ENCODE peak calls at places on chromosomes 6 and 20, in seven cellular contexts. N is prostate gland, R is fibroblast of villous mesenchyme, W is left ventricle myocardium inferior, Q is colonic mucosa, D is stomach, A is fibroblast of mammary gland. L is an unnamed sample.

GRCh38 chr6:108737594-108738546 is 110.4 kb upstream of the ARMC2 start:
- DNase-seq in N (no peak), R (peak), W (no peak), Q (no peak), D (peak), A (peak), L (no peak)

GRCh38 chr20:53581444-53582311 is 12.0 kb downstream of the ZNF217 start:
- DNase-seq in N (no peak), R (no peak), W (no peak), Q (no peak), D (peak), A (no peak), L (no peak)

GRCh38 chr6:41739041-41739440 is 3.6 kb upstream of the TFEB start:
- DNase-seq in N (no peak), R (no peak), W (no peak), Q (no peak), D (peak), A (no peak), L (no peak)

GRCh38 chr20:25233016-25233772 is 14.7 kb upstream of the PYGB start:
- DNase-seq in N (peak), R (peak), W (peak), Q (peak), D (peak), A (peak), L (peak)

GRCh38 chr20:53598140-53599038 is 4.8 kb upstream of the ZNF217 start:
- DNase-seq in N (no peak), R (no peak), W (no peak), Q (peak), D (peak), A (no peak), L (no peak)

GRCh38 chr6:108914235-108915022 is 66.2 kb downstream of the ARMC2 start:
- DNase-seq in N (no peak), R (peak), W (no peak), Q (no peak), D (no peak), A (peak), L (no peak)

GRCh38 chr6:143743256-143744166 is 65.7 kb downstream of the PHACTR2 start:
- DNase-seq in N (peak), R (peak), W (peak), Q (peak), D (no peak), A (no peak), L (no peak)

GRCh38 chr20:62365814-62366369 is 1.2 kb downstream of the LAMA5 start:
- DNase-seq in N (peak), R (no peak), W (peak), Q (no peak), D (no peak), A (no peak), L (no peak)

GRCh38 chr20:51028616-51029263 is 5.8 kb upstream of the KCNG1 start:
- DNase-seq in N (no peak), R (no peak), W (no peak), Q (no peak), D (no peak), A (no peak), L (no peak)

GRCh38 chr6:38012573-38012972 is 193.0 kb downstream of the ZFAND3 start:
- DNase-seq in N (no peak), R (peak), W (no peak), Q (no peak), D (no peak), A (peak), L (no peak)

GRCh38 chr6:7311920-7312615 is 931 bp downstream of the SSR1 start:
- DNase-seq in N (no peak), R (peak), W (no peak), Q (no peak), D (no peak), A (peak), L (no peak)

GRCh38 chr6:122622404-122622938 is 12.3 kb downstream of the PKIB start:
- DNase-seq in N (no peak), R (no peak), W (no peak), Q (no peak), D (peak), A (no peak), L (no peak)

GRCh38 chr20:60512436-60512835 is 554.2 kb downstream of the CDH26 start:
- DNase-seq in N (no peak), R (peak), W (no peak), Q (no peak), D (no peak), A (peak), L (no peak)

GRCh38 chr20:56867128-56867527 is 238.0 kb downstream of the TFAP2C start:
- DNase-seq in N (no peak), R (no peak), W (no peak), Q (no peak), D (no peak), A (no peak), L (no peak)

GRCh38 chr6:158381214-158381613 is 68.9 kb downstream of the TULP4 start:
- DNase-seq in N (no peak), R (peak), W (no peak), Q (no peak), D (no peak), A (peak), L (no peak)

GRCh38 chr6:158142789-158143188 is 25.3 kb downstream of the SERAC1 start:
- DNase-seq in N (peak), R (peak), W (no peak), Q (no peak), D (peak), A (peak), L (peak)

GRCh38 chr6:53795702-53796450 is 1.1 kb downstream of the LRRC1 start:
- DNase-seq in N (peak), R (peak), W (peak), Q (peak), D (peak), A (no peak), L (no peak)

GRCh38 chr20:10984294-10984693 is 310.5 kb upstream of the JAG1 start:
- DNase-seq in N (no peak), R (no peak), W (no peak), Q (peak), D (no peak), A (no peak), L (no peak)

GRCh38 chr6:159919011-159919511 is 28.3 kb downstream of the MAS1 start:
- DNase-seq in N (no peak), R (peak), W (no peak), Q (no peak), D (no peak), A (peak), L (no peak)

GRCh38 chr6:56693246-56693607 is 50.5 kb upstream of the DST start:
- DNase-seq in N (peak), R (peak), W (peak), Q (peak), D (peak), A (peak), L (peak)

GRCh38 chr6:56689663-56690062 is 47.0 kb upstream of the DST start:
- DNase-seq in N (no peak), R (no peak), W (no peak), Q (no peak), D (no peak), A (no peak), L (no peak)

GRCh38 chr6:56692586-56693245 is 50.0 kb upstream of the DST start:
- DNase-seq in N (no peak), R (peak), W (no peak), Q (no peak), D (no peak), A (peak), L (no peak)

GRCh38 chr6:56690519-56691200 is 48.0 kb upstream of the DST start:
- DNase-seq in N (no peak), R (peak), W (no peak), Q (no peak), D (no peak), A (peak), L (no peak)

DNA sequence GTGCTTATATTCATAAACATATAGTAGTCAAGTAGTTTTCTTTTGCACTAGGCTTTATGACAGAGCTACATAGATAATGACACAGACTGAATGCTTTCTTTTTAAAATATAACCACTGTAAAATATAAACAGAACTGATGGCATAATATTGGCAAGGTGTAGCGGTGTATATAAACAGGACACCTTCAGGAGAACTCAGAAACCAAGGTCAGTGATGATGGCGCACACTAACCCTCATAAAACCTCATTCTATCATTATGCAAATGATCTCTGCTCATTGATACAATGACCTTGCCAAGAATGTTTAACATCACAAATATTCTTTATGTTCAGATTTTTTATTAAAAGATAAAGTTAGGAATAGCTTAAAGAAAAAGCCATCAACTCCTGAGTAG is 48.5 kb upstream of the DST start:
- DNase-seq in N (no peak), R (no peak), W (no peak), Q (peak), D (no peak), A (no peak), L (no peak)
- H3K4me3 ChIP-seq in N (no peak), R (peak), W (peak), Q (peak), D (no peak), A (no peak), L (no peak)

GRCh38 chr6:91539451-91539850 is 952.6 kb upstream of the MAP3K7 start:
- DNase-seq in N (no peak), R (no peak), W (no peak), Q (no peak), D (no peak), A (no peak), L (no peak)
- TF ChIP-seq CTCF in N (no peak), R (no peak), W (no peak), Q (no peak), D (no peak), A (no peak), L (no peak)

GRCh38 chr6:33847867-33848266 is 44.1 kb upstream of the MLN start:
- DNase-seq in N (no peak), R (no peak), W (no peak), Q (no peak), D (no peak), A (no peak), L (no peak)
- H3K4me3 ChIP-seq in N (no peak), R (no peak), W (no peak), Q (no peak), D (no peak), A (no peak), L (no peak)

DNA sequence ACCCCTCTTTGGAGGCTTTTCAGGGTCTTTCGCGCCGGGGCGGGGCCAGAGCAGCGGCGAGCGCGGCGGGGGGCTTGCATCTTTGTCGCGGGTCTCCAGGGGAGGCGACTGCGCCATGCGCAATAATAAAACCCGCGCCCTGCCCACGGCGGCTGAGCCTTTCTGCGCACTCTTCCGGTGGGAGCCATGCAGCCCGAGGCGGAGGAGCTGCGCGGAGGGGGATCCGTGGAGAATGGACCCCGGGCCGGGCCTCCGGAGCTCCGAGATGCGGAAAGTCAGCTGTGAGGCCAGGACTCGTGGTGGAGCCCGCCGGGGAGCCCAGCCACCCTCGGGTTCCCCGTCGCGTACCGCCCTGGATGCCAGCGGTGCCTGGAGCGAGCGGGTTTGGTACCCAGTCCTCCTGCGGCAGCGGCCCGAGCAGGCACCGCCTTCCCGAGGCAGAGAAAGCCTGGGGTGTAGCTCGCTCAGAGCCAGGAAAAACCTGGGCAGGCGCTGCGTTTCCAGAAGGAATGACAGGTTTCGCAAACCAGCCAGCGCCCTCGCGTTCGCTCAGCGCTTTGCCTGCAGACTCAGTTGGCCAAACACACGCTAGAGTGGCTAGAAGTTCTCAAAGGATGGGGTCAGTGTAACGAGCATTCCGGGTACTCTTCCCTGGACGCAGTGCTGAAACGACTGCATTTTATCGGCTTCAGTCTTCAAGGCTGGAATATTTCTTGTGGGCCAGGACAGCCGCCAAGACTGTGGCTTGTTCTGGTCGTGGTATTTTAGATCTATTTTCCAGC is 1.3 kb downstream of the AKAP12 start:
- DNase-seq in N (peak), R (peak), W (peak), Q (peak), D (peak), A (peak), L (no peak)
- TF ChIP-seq CTCF in N (no peak), R (no peak), W (no peak), Q (no peak), D (no peak), A (no peak), L (no peak)

GRCh38 chr6:10418361-10418861 is 3.5 kb upstream of the TFAP2A start:
- DNase-seq in N (no peak), R (no peak), W (no peak), Q (no peak), D (no peak), A (no peak), L (no peak)
- H3K4me3 ChIP-seq in N (peak), R (no peak), W (no peak), Q (no peak), D (no peak), A (no peak), L (no peak)

GRCh38 chr20:52438326-52438963 is 246.9 kb upstream of the ZFP64 start:
- DNase-seq in N (no peak), R (no peak), W (no peak), Q (no peak), D (no peak), A (no peak), L (no peak)
- TF ChIP-seq CTCF in N (no peak), R (no peak), W (no peak), Q (no peak), D (no peak), A (no peak), L (no peak)

DNA sequence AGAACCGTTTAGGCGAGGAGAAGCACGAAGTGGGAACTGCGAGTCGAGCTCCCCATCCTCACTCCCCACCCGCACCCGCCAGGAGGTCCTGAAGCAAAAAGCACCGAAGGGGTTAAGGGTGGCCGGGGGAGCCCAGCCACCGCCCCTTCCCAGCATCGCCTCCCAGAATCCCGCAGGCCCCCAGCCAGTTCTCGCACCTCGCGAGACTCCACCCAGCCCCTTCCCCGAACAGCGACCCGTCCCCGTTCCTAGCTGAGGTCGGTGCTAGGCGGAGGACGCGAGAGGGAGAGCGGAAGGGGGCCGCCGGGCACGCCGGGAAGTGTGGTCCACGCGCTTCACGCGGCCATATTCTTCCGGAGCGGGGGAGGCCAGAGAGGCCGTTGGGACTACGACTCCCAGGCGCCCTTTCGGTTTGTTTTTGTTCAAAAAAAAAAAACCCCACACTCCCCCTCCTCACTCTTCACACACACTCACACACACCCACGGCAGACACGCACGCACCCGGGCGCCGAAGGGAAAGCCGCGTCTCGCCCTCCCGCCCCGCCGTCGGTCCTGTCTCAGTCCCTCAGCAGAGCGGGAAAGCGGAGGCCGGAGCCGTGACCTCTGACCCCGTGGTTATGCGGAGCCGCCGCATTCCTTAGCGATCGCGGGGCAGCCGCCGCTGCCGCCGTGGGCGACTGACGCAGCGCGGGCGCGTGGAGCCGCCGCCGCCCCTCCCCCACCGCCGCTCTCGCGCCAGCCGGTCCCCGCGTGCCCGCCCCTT is at the start of gene ASXL1:
- DNase-seq in N (peak), R (peak), W (peak), Q (peak), D (peak), A (peak), L (peak)
- H3K4me3 ChIP-seq in N (peak), R (peak), W (peak), Q (peak), D (peak), A (peak), L (peak)

GRCh38 chr6:134605034-134605433 is 287.1 kb upstream of the SGK1 start:
- DNase-seq in N (no peak), R (no peak), W (no peak), Q (no peak), D (no peak), A (no peak), L (no peak)

GRCh38 chr6:134604014-134604676 is 286.2 kb upstream of the SGK1 start:
- DNase-seq in N (no peak), R (no peak), W (no peak), Q (no peak), D (no peak), A (no peak), L (no peak)

GRCh38 chr6:134609862-134610261 is 291.9 kb upstream of the SGK1 start:
- DNase-seq in N (no peak), R (peak), W (no peak), Q (no peak), D (no peak), A (no peak), L (no peak)

GRCh38 chr6:134602123-134602522 is 284.2 kb upstream of the SGK1 start:
- DNase-seq in N (peak), R (no peak), W (no peak), Q (no peak), D (no peak), A (no peak), L (no peak)

GRCh38 chr6:134607411-134607810 is 289.5 kb upstream of the SGK1 start:
- DNase-seq in N (no peak), R (peak), W (no peak), Q (no peak), D (no peak), A (peak), L (no peak)
- TF ChIP-seq CTCF in N (no peak), R (no peak), W (no peak), Q (no peak), D (no peak), A (no peak), L (no peak)

L was measured in LNCaP clone FGC.